ENCODE peak calls at places on chromosomes 12 and 14, in eight cellular contexts. E is type B pancreatic cell; M is posterior cingulate gyrus; W is SIG-M5; G is AG04450; O is activated T-cell treated with anti-CD3 and anti-CD28 coated beads, Interleukin-2, amount 50 U/mL, for 72 hours; U is germinal center; V is A172. T is an unnamed sample.

GRCh38 chr14:61456720-61457119 is 135.3 kb downstream of the PRKCH start:
- DNase-seq in M (peak), G (no peak), W (no peak), V (peak), O (peak), E (no peak), U (peak), T (peak)

GRCh38 chr14:92460916-92461579 is 52.5 kb upstream of the RIN3 start:
- DNase-seq in E (peak), O (no peak), G (no peak), U (no peak), M (no peak), W (no peak), V (peak), T (no peak)

GRCh38 chr14:51157012-51157411 is 62.1 kb upstream of the TRIM9 start:
- DNase-seq in U (peak), E (no peak), M (no peak), O (no peak), V (no peak), W (no peak), G (no peak), T (no peak)

GRCh38 chr12:52164624-52165023 is 27.2 kb downstream of the KRT80 start:
- DNase-seq in M (no peak), W (no peak), G (no peak), V (no peak), O (no peak), U (no peak), E (no peak), T (no peak)

GRCh38 chr14:21399311-21399870 is 15.6 kb upstream of the SUPT16H start:
- DNase-seq in O (no peak), E (no peak), W (no peak), U (no peak), V (no peak), G (no peak), M (no peak), T (no peak)

GRCh38 chr12:27290501-27291168 is 42.0 kb upstream of the BMAL2 start:
- DNase-seq in E (no peak), U (no peak), O (no peak), G (no peak), M (no peak), V (no peak), W (no peak), T (no peak)

GRCh38 chr12:89544730-89545184 is 18.9 kb upstream of the POC1B start:
- DNase-seq in O (no peak), W (no peak), U (no peak), G (no peak), M (no peak), V (peak), E (no peak), T (no peak)

GRCh38 chr14:36383674-36384421 is 63.4 kb upstream of the MBIP start:
- DNase-seq in G (no peak), V (no peak), E (no peak), W (no peak), O (no peak), M (peak), U (no peak), T (no peak)

GRCh38 chr14:87992349-87992719 is 648 bp downstream of the GALC start:
- DNase-seq in O (no peak), V (no peak), E (no peak), M (no peak), W (no peak), U (no peak), G (no peak), T (no peak)

GRCh38 chr14:81169711-81170103 is 51.1 kb downstream of the GTF2A1 start:
- DNase-seq in U (peak), M (peak), W (no peak), G (no peak), E (no peak), V (no peak), O (peak), T (no peak)

GRCh38 chr12:31651893-31652521 is 7.5 kb upstream of the ETFBKMT start:
- DNase-seq in O (no peak), U (no peak), G (no peak), V (no peak), W (no peak), E (no peak), M (no peak), T (no peak)

GRCh38 chr14:22417914-22418313 is 171.1 kb downstream of the DAD1 start:
- DNase-seq in E (no peak), M (no peak), V (no peak), G (no peak), U (no peak), W (no peak), O (no peak), T (no peak)

GRCh38 chr12:105670664-105671063 is 340.2 kb downstream of the C12orf75 start:
- DNase-seq in W (no peak), U (no peak), O (no peak), E (no peak), V (peak), G (no peak), M (no peak), T (peak)

T was measured in HS-27A.